ENCODE peak calls at places on chromosomes 12 and 14, in eight cellular contexts. B is fibroblast of pulmonary artery; M is IMR-90; E is endothelial cell; K is activated T-helper 1 cell treated with anti-CD3 and anti-CD28 coated beads, Interleukin-2, amount 50 U/mL, for 16 hours; V is NCI-H1092; U is lower lobe of right lung; R is left colon. C is an unnamed sample.

GRCh38 chr12:57604454-57605307 is at the start of gene DTX3:
- DNase-seq in E (no peak), B (no peak), V (peak), U (no peak), M (no peak), R (peak), K (no peak), C (no peak)

GRCh38 chr12:93230311-93230689 is 147.4 kb upstream of the NUDT4 start:
- DNase-seq in M (peak), B (no peak), U (no peak), E (no peak), V (no peak), K (no peak), R (no peak), C (no peak)

GRCh38 chr14:59225281-59225680 is 36.8 kb downstream of the DAAM1 start:
- DNase-seq in B (no peak), V (no peak), K (no peak), M (no peak), U (no peak), E (no peak), R (no peak), C (no peak)

GRCh38 chr14:75457024-75457390 is 29.2 kb downstream of the JDP2 start:
- DNase-seq in M (no peak), E (no peak), U (no peak), B (no peak), R (no peak), K (no peak), V (no peak), C (no peak)

GRCh38 chr14:104446611-104447010 is 133.0 kb upstream of the C14orf180 start:
- DNase-seq in V (no peak), R (no peak), M (no peak), K (no peak), B (no peak), U (no peak), E (no peak), C (no peak)

GRCh38 chr12:17283563-17283962 is 677.6 kb upstream of the LMO3 start:
- DNase-seq in M (no peak), U (no peak), V (no peak), E (no peak), R (no peak), K (no peak), B (no peak), C (no peak)

GRCh38 chr12:53070901-53071492 is 8.2 kb downstream of the SPRYD3 start:
- DNase-seq in K (no peak), R (no peak), M (no peak), V (no peak), U (no peak), B (no peak), E (no peak), C (no peak)

GRCh38 chr12:122834229-122834920 is 882 bp upstream of the HIP1R start:
- DNase-seq in B (peak), U (peak), K (no peak), M (peak), R (peak), V (peak), E (peak), C (no peak)

GRCh38 chr14:74085047-74085637 is 386 bp downstream of the LIN52 start:
- DNase-seq in B (peak), U (no peak), R (no peak), E (no peak), M (peak), V (peak), K (no peak), C (no peak)

GRCh38 chr12:2284857-2285256 is 232.1 kb downstream of the CACNA1C start:
- DNase-seq in U (peak), E (peak), R (peak), B (peak), K (no peak), V (peak), M (peak), C (peak)

GRCh38 chr14:24705840-24706239 is 71.8 kb upstream of the GZMB start:
- DNase-seq in K (no peak), M (no peak), U (no peak), B (no peak), R (no peak), E (no peak), V (no peak), C (no peak)

GRCh38 chr14:74437654-74438053 is 11.6 kb upstream of the SYNDIG1L start:
- DNase-seq in K (no peak), R (no peak), U (no peak), M (no peak), V (no peak), B (peak), E (peak), C (no peak)

GRCh38 chr12:79661629-79662028 is 29.1 kb downstream of the PAWR start:
- DNase-seq in K (no peak), V (no peak), U (no peak), R (no peak), B (no peak), M (peak), E (no peak), C (no peak)

GRCh38 chr12:5085896-5086295 is 42.2 kb downstream of the KCNA5 start:
- DNase-seq in K (no peak), M (peak), E (no peak), R (no peak), V (no peak), U (no peak), B (peak), C (no peak)

GRCh38 chr12:10617868-10618267 is 4.5 kb upstream of the MAGOHB start:
- DNase-seq in U (no peak), V (no peak), M (peak), K (no peak), E (no peak), B (no peak), R (no peak), C (no peak)

GRCh38 chr12:92139634-92140555 is 5.8 kb downstream of the BTG1 start:
- DNase-seq in B (no peak), V (no peak), M (peak), E (no peak), U (no peak), K (no peak), R (no peak), C (no peak)

GRCh38 chr12:54428050-54429013 is 9.3 kb upstream of the ITGA5 start:
- DNase-seq in E (peak), K (no peak), B (peak), R (peak), U (no peak), M (peak), V (no peak), C (no peak)

GRCh38 chr12:83864064-83864463 is 1048.5 kb downstream of the SLC6A15 start:
- DNase-seq in R (no peak), E (no peak), M (no peak), K (no peak), V (no peak), U (no peak), B (no peak), C (no peak)

GRCh38 chr12:26651566-26652188 is 181.3 kb downstream of the ITPR2 start:
- DNase-seq in R (no peak), V (no peak), E (peak), U (no peak), B (peak), M (peak), K (no peak), C (peak)